ENCODE peak calls at places on chromosomes 6 and 20, in ten cellular contexts. Y, F, O, W, B, X, K, V, T and Z are unnamed samples.

GRCh38 chr20:24102749-24103148 is 114.2 kb upstream of the GGTLC1 start:
- DNase-seq in V (peak), K (no peak), O (peak), Y (no peak), W (no peak), B (no peak), F (peak), X (no peak), T (no peak), Z (no peak)

GRCh38 chr20:15799871-15800270 is 773.4 kb downstream of the KIF16B start:
- DNase-seq in F (peak), K (no peak), V (no peak), T (no peak), X (no peak), Y (no peak), B (no peak), W (no peak), O (no peak), Z (no peak)

GRCh38 chr6:14017626-14018475 is 93.1 kb downstream of the RNF182 start:
- DNase-seq in K (no peak), O (no peak), X (no peak), Y (peak), B (no peak), F (no peak), V (no peak), W (no peak), T (no peak), Z (no peak)

GRCh38 chr20:36862857-36863668 is 12.9 kb upstream of the TLDC2 start:
- DNase-seq in W (no peak), B (no peak), X (no peak), O (no peak), V (no peak), F (no peak), K (no peak), T (peak), Y (no peak), Z (no peak)

GRCh38 chr20:36497856-36498255 is 43.5 kb upstream of the MYL9 start:
- DNase-seq in Y (no peak), W (no peak), F (no peak), K (peak), V (peak), B (no peak), X (no peak), T (no peak), O (no peak), Z (no peak)

GRCh38 chr6:35044771-35045275 is 96.3 kb downstream of the TCP11 start:
- DNase-seq in X (peak), K (no peak), B (no peak), T (no peak), Y (no peak), O (no peak), F (peak), W (no peak), V (no peak), Z (no peak)

GRCh38 chr6:16436550-16436949 is 198.2 kb downstream of the GMPR start:
- DNase-seq in O (no peak), Y (no peak), V (no peak), X (no peak), B (no peak), F (no peak), T (no peak), W (no peak), K (no peak), Z (no peak)

GRCh38 chr6:25961619-25962367 is 809 bp upstream of the TRIM38 start:
- DNase-seq in Y (no peak), K (no peak), O (peak), T (no peak), B (no peak), V (peak), X (no peak), W (no peak), F (no peak), Z (peak)

GRCh38 chr20:35791823-35792222 is 20.0 kb downstream of the PHF20 start:
- DNase-seq in B (no peak), O (peak), Y (no peak), V (peak), K (no peak), F (peak), T (peak), W (no peak), X (no peak), Z (no peak)

GRCh38 chr6:122407712-122408111 is 8.3 kb downstream of the HSF2 start:
- DNase-seq in B (no peak), T (no peak), Y (no peak), V (no peak), W (no peak), O (no peak), K (no peak), F (no peak), X (no peak), Z (no peak)

GRCh38 chr6:34536251-34536958 is 19.7 kb downstream of the SPDEF start:
- DNase-seq in X (peak), V (no peak), K (no peak), Y (no peak), B (no peak), W (peak), T (no peak), F (peak), O (no peak), Z (no peak)

GRCh38 chr6:170209354-170210025 is 81.4 kb downstream of the DLL1 start:
- DNase-seq in V (no peak), W (no peak), B (no peak), F (no peak), X (peak), O (no peak), K (no peak), T (peak), Y (no peak), Z (no peak)

GRCh38 chr20:19802492-19803158 is 44.6 kb downstream of the RIN2 start:
- DNase-seq in T (no peak), K (no peak), B (no peak), Y (no peak), X (peak), F (peak), O (peak), W (no peak), V (no peak), Z (no peak)

GRCh38 chr6:46985943-46986342 is 56.2 kb downstream of the ADGRF1 start:
- DNase-seq in B (no peak), F (peak), T (no peak), X (no peak), K (no peak), W (no peak), Y (no peak), V (peak), O (no peak), Z (no peak)

GRCh38 chr6:148002067-148002466 is 340.6 kb upstream of the SASH1 start:
- DNase-seq in Y (no peak), O (no peak), K (no peak), F (no peak), W (no peak), X (no peak), V (no peak), B (no peak), T (no peak), Z (no peak)

GRCh38 chr20:47857994-47858557 is 72.8 kb upstream of the SULF2 start:
- DNase-seq in X (no peak), K (no peak), F (peak), Y (no peak), B (peak), V (peak), W (no peak), O (no peak), T (no peak), Z (no peak)

GRCh38 chr6:17098538-17098937 is 3.3 kb upstream of the STMND1 start:
- DNase-seq in Y (no peak), V (peak), X (no peak), K (no peak), T (no peak), B (no peak), O (no peak), W (no peak), F (peak), Z (no peak)

GRCh38 chr6:147776631-147777030 is 268.1 kb downstream of the SAMD5 start:
- DNase-seq in V (no peak), O (no peak), F (no peak), W (no peak), X (no peak), Y (no peak), K (no peak), B (no peak), T (no peak), Z (no peak)

GRCh38 chr6:107698146-107698545 is 126.0 kb downstream of the SCML4 start:
- DNase-seq in Y (no peak), B (no peak), T (no peak), F (peak), W (no peak), V (peak), O (no peak), X (no peak), K (no peak), Z (no peak)

GRCh38 chr20:14235355-14235754 is 102.1 kb downstream of the FLRT3 start:
- DNase-seq in W (no peak), O (peak), Y (no peak), T (no peak), X (no peak), K (no peak), V (peak), F (peak), B (no peak), Z (no peak)

GRCh38 chr20:63942250-63943006 is 13.8 kb downstream of the UCKL1 start:
- DNase-seq in X (peak), K (peak), V (no peak), W (peak), O (peak), Y (no peak), B (peak), T (peak), F (peak), Z (no peak)

GRCh38 chr20:32355417-32355841 is 2.7 kb upstream of the ASXL1 start:
- DNase-seq in Y (no peak), K (no peak), F (no peak), X (no peak), V (no peak), O (no peak), T (no peak), B (no peak), W (no peak), Z (no peak)

GRCh38 chr6:41580690-41581089 is 34.5 kb downstream of the FOXP4 start:
- DNase-seq in O (no peak), V (no peak), F (no peak), B (no peak), X (no peak), W (no peak), T (no peak), Y (no peak), K (no peak), Z (no peak)

GRCh38 chr20:3312940-3313656 is 74.1 kb upstream of the SLC4A11 start:
- DNase-seq in B (no peak), W (no peak), Y (no peak), O (peak), F (peak), T (no peak), K (no peak), V (peak), X (no peak), Z (no peak)

GRCh38 chr6:39260451-39260850 is 31.2 kb upstream of the KCNK5 start:
- DNase-seq in W (no peak), B (no peak), T (no peak), F (peak), O (no peak), K (no peak), X (no peak), Y (no peak), V (no peak), Z (no peak)

GRCh38 chr6:156434795-156435190 is 342.4 kb upstream of the ARID1B start:
- DNase-seq in W (no peak), B (no peak), K (no peak), O (no peak), Y (no peak), X (no peak), T (no peak), F (no peak), V (no peak), Z (no peak)

GRCh38 chr6:52362443-52363221 is 681 bp downstream of the PAQR8 start:
- DNase-seq in W (peak), F (no peak), Y (peak), K (peak), T (peak), O (no peak), X (peak), B (peak), V (no peak), Z (peak)

GRCh38 chr6:38137609-38138008 is 318.1 kb downstream of the ZFAND3 start:
- DNase-seq in V (no peak), Y (no peak), X (no peak), T (no peak), F (no peak), K (no peak), B (no peak), W (no peak), O (no peak), Z (no peak)

GRCh38 chr6:133764011-133764812 is 124.7 kb upstream of the TCF21 start:
- DNase-seq in O (no peak), K (no peak), Y (no peak), W (no peak), X (no peak), T (no peak), F (no peak), V (peak), B (no peak), Z (no peak)

DNA sequence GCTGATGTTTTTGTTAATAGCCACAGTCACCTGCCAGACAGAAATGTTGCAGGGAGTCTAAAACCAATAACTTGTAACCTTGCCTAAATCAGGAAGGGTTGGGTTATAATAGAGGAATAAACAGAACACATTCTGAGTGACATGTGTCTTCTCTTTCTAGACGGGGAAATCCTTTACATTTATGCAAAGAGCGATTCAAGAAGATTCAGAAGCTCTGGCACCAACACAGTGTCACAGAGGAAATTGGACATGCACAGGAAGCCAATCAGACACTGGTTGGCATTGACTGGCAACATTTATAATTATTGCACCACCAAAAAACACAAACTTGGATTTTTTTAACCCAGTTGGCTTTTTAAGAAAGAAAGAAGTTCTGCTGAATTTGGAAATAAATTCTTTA is 31.5 kb downstream of the PRPH2 start:
- DNase-seq in X (no peak), Y (no peak), V (no peak), B (no peak), T (no peak), K (no peak), O (no peak), F (no peak), W (no peak), Z (no peak)
- TF ChIP-seq CTCF in X (no peak), Y (no peak), V (no peak), B (no peak), T (no peak), K (no peak), O (no peak), F (no peak), W (no peak), Z (no peak)

GRCh38 chr6:151005896-151006632 is 140.6 kb downstream of the MTHFD1L start:
- DNase-seq in W (no peak), X (no peak), T (no peak), O (no peak), K (no peak), V (no peak), Y (no peak), F (no peak), B (no peak), Z (no peak)

GRCh38 chr6:151009576-151009975 is 144.1 kb downstream of the MTHFD1L start:
- DNase-seq in W (no peak), T (no peak), K (no peak), X (no peak), O (no peak), B (no peak), V (no peak), F (no peak), Y (no peak), Z (no peak)

GRCh38 chr6:151005126-151005525 is 139.6 kb downstream of the MTHFD1L start:
- DNase-seq in Y (no peak), T (no peak), O (no peak), K (no peak), B (no peak), W (no peak), X (no peak), F (no peak), V (no peak), Z (no peak)

GRCh38 chr6:151008425-151008824 is 142.9 kb downstream of the MTHFD1L start:
- DNase-seq in Y (no peak), F (no peak), B (no peak), O (no peak), X (no peak), W (no peak), V (no peak), K (no peak), T (no peak), Z (no peak)

DNA sequence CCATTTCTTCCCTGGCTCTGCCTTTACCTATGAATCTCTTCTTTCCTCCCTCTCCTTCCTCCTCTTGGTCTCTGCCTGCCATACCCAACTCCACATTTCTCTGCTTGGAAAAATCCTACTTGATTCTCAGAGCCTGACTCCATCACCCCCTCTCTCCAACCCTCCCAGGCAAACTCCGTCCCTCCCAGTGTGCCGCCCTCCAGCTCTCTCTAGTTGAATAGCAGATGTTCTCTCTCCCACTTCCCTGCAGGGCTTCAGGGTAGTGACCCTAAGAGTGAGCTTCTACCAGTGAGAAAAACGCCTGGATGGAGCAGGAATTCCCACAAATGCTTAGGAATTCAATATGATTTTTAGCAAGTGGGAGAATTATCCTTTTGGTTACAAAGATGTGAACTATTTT is 141.6 kb downstream of the MTHFD1L start:
- DNase-seq in V (no peak), B (no peak), X (no peak), T (no peak), F (no peak), Y (no peak), K (no peak), O (no peak), W (no peak), Z (no peak)
- TF ChIP-seq CTCF in V (no peak), B (no peak), X (no peak), T (no peak), F (no peak), Y (no peak), K (no peak), O (no peak), W (no peak), Z (no peak)

GRCh38 chr6:137661601-137662000 is 167.4 kb upstream of the OLIG3 start:
- DNase-seq in Y (no peak), V (peak), X (peak), K (no peak), W (no peak), F (peak), B (peak), O (peak), T (no peak), Z (no peak)
- TF ChIP-seq CTCF in Y (no peak), V (peak), X (no peak), K (peak), W (peak), F (peak), B (no peak), O (peak), T (no peak), Z (no peak)

GRCh38 chr6:28158318-28158717 is 16.6 kb downstream of the ZKSCAN8 start:
- DNase-seq in W (no peak), F (no peak), Y (no peak), X (no peak), K (no peak), T (no peak), O (no peak), V (no peak), B (no peak), Z (no peak)

GRCh38 chr6:28165566-28165965 is 23.9 kb downstream of the ZKSCAN8 start:
- DNase-seq in F (no peak), W (no peak), X (no peak), T (no peak), K (no peak), V (no peak), B (no peak), O (no peak), Y (no peak), Z (no peak)

GRCh38 chr6:28160233-28160632 is 18.6 kb downstream of the ZKSCAN8 start:
- DNase-seq in B (no peak), X (no peak), W (no peak), O (no peak), F (no peak), T (no peak), V (no peak), Y (no peak), K (no peak), Z (no peak)

GRCh38 chr6:28159029-28159607 is 17.4 kb downstream of the ZKSCAN8 start:
- DNase-seq in O (no peak), F (no peak), T (no peak), V (no peak), W (no peak), X (no peak), K (no peak), Y (no peak), B (no peak), Z (no peak)

GRCh38 chr6:28161410-28162079 is 19.9 kb downstream of the ZKSCAN8 start:
- DNase-seq in V (peak), B (peak), O (peak), K (peak), W (peak), Y (peak), X (peak), T (peak), F (peak), Z (peak)
- TF ChIP-seq CTCF in V (no peak), B (no peak), O (no peak), K (no peak), W (no peak), Y (no peak), X (no peak), T (no peak), F (no peak), Z (no peak)

DNA sequence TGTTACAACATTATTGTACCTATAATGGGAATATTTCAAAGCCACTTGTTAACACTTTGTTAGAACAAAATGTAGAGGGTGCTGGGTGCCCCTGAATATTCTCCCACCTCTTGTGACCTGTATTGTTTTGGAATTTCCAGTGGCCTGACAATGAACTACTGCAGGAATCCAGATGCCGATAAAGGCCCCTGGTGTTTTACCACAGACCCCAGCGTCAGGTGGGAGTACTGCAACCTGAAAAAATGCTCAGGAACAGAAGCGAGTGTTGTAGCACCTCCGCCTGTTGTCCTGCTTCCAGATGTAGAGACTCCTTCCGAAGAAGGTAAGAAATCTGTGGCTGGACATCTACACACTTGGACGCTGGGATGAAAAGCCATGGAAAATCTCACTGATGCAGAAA is 28.9 kb downstream of the PLG start:
- DNase-seq in F (no peak), T (no peak), B (no peak), K (no peak), Y (no peak), W (peak), X (no peak), V (no peak), O (peak), Z (no peak)
- TF ChIP-seq CTCF in F (peak), T (no peak), B (no peak), K (no peak), Y (peak), W (peak), X (no peak), V (peak), O (no peak), Z (no peak)

GRCh38 chr6:6881438-6882267 is 226.1 kb upstream of the RREB1 start:
- DNase-seq in Y (no peak), K (no peak), F (no peak), X (no peak), W (no peak), T (no peak), B (no peak), O (no peak), V (peak), Z (no peak)
- TF ChIP-seq CTCF in Y (no peak), K (no peak), F (no peak), X (no peak), W (no peak), T (no peak), B (no peak), O (no peak), V (no peak), Z (no peak)